ENCODE peak calls at places on chromosomes 1 and 21, in seven cellular contexts. R is upper lobe of right lung, W is transverse colon, O is heart left ventricle, P is tibial nerve, Q is psoas muscle, C is left lung. L is an unnamed sample.

GRCh38 chr1:170518965-170519364 is 13.0 kb upstream of the GORAB start:
- DNase-seq in R (no peak), W (no peak), O (no peak), P (no peak), Q (no peak), C (no peak), L (no peak)

GRCh38 chr1:46203738-46204405 is 738 bp downstream of the LURAP1 start:
- DNase-seq in R (no peak), W (no peak), O (no peak), P (no peak), Q (no peak), C (no peak), L (no peak)

GRCh38 chr1:161907266-161907665 is 116.4 kb downstream of the OLFML2B start:
- DNase-seq in R (no peak), W (no peak), O (no peak), P (no peak), Q (no peak), C (no peak), L (no peak)

GRCh38 chr1:94395748-94396309 is 22.4 kb upstream of the ABCD3 start:
- DNase-seq in R (no peak), W (no peak), O (no peak), P (no peak), Q (no peak), C (no peak), L (no peak)

GRCh38 chr1:107669996-107670395 is 295.0 kb downstream of the VAV3 start:
- DNase-seq in R (no peak), W (peak; percentile 80), O (no peak), P (peak; percentile 42), Q (peak; percentile 14), C (no peak), L (peak; percentile 91)

GRCh38 chr1:29236993-29237905 is 927 bp downstream of the PTPRU start:
- DNase-seq in R (peak; percentile 85), W (peak; percentile 18), O (peak; percentile 49), P (peak; percentile 29), Q (peak; percentile 66), C (peak; percentile 87), L (peak; percentile 44)

GRCh38 chr1:244154882-244155531 is 103.9 kb downstream of the ZBTB18 start:
- DNase-seq in R (no peak), W (peak; percentile 11), O (no peak), P (no peak), Q (peak; percentile 40), C (no peak), L (no peak)

GRCh38 chr1:91830242-91831131 is 55.5 kb downstream of the TGFBR3 start:
- DNase-seq in R (peak; percentile 66), W (peak; percentile 67), O (peak; percentile 86), P (peak; percentile 61), Q (peak; percentile 32), C (no peak), L (no peak)

GRCh38 chr1:197614916-197615692 is 160.2 kb downstream of the DENND1B start:
- DNase-seq in R (no peak), W (peak; percentile 19), O (no peak), P (peak; percentile 11), Q (no peak), C (no peak), L (peak; percentile 25)

GRCh38 chr1:12142891-12143630 is 23.7 kb upstream of the TNFRSF1B start:
- DNase-seq in R (peak; percentile 79), W (no peak), O (peak; percentile 66), P (no peak), Q (peak; percentile 53), C (peak; percentile 88), L (no peak)

GRCh38 chr1:53644909-53645689 is 93.9 kb downstream of the GLIS1 start:
- DNase-seq in R (peak; percentile 10), W (no peak), O (no peak), P (no peak), Q (no peak), C (no peak), L (peak; percentile 20)

GRCh38 chr1:12654004-12654567 is 10.2 kb downstream of the AADACL4 start:
- DNase-seq in R (no peak), W (no peak), O (no peak), P (no peak), Q (no peak), C (no peak), L (no peak)

DNA sequence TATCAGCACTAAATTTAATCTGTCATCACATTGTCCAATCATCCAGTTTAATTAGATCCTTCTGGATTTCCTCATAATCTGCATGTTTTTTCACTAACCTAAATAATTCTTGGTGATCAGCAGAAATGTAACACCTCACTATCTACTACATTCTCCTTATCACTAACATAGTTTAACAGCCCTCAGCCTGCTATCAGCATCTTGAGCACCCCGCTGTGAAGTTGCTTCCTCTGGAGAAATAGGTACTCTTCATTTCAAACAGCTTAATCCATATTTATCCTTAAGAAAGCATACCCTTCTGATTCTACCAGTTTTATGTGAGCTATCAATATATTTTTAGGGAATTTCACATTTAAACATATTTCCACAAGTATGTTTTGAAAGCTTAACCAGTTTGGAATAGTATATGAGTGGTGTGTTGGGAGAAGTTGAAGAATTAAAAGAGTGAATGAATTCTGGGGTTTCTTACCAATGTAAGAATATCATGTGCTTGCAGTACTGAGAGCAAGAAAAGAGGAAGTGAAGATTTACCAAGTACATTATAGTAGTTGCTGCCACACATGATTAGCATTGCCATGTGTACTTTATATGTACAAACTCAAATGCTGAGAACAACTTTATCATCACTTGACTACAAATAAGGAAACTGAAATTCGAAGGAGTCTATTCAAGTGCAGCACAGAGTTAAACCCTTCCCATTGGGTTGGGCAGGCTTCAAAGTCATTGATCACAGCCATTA is 771.1 kb upstream of the ADGRL4 start:
- DNase-seq in R (no peak), W (no peak), O (no peak), P (no peak), Q (no peak), C (no peak), L (no peak)
- H3K27ac ChIP-seq in R (no peak overlapping the region), W (no peak overlapping the region), O (no peak overlapping the region), P (no peak overlapping the region), Q (no peak overlapping the region), C (no peak overlapping the region), L (no peak overlapping the region)

GRCh38 chr1:8203056-8203455 is 114.9 kb upstream of the SLC45A1 start:
- DNase-seq in R (no peak), W (no peak), O (no peak), P (no peak), Q (no peak), C (no peak), L (no peak)

GRCh38 chr1:8201331-8201861 is 116.5 kb upstream of the SLC45A1 start:
- DNase-seq in R (no peak), W (no peak), O (no peak), P (no peak), Q (no peak), C (no peak), L (no peak)

GRCh38 chr1:8202182-8202905 is 115.6 kb upstream of the SLC45A1 start:
- DNase-seq in R (peak; percentile 73), W (peak; percentile 54), O (peak; percentile 68), P (no peak), Q (peak; percentile 50), C (no peak), L (peak; percentile 70)

GRCh38 chr1:8204823-8205222 is 113.1 kb upstream of the SLC45A1 start:
- DNase-seq in R (no peak), W (no peak), O (no peak), P (no peak), Q (no peak), C (no peak), L (no peak)

GRCh38 chr1:8203551-8203950 is 114.4 kb upstream of the SLC45A1 start:
- DNase-seq in R (no peak), W (no peak), O (no peak), P (no peak), Q (no peak), C (no peak), L (no peak)
- H3K27ac ChIP-seq in R (peak overlapping the region; percentile 79), W (peak overlapping the region; percentile 72), O (no peak overlapping the region), P (no peak overlapping the region), Q (no peak overlapping the region), C (peak overlapping the region; percentile 66), L (peak overlapping the region; percentile 85)

GRCh38 chr21:37636152-37636860 is 269.7 kb downstream of the DYRK1A start:
- DNase-seq in R (no peak), W (no peak), O (no peak), P (no peak), Q (no peak), C (no peak), L (no peak)
- H3K27ac ChIP-seq in R (no peak overlapping the region), W (no peak overlapping the region), O (no peak overlapping the region), P (no peak overlapping the region), Q (no peak overlapping the region), C (no peak overlapping the region), L (no peak overlapping the region)

GRCh38 chr1:113256348-113256729 is 134.0 kb upstream of the MAGI3 start:
- DNase-seq in R (no peak), W (no peak), O (no peak), P (no peak), Q (no peak), C (no peak), L (no peak)
- H3K27ac ChIP-seq in R (peak overlapping the region; percentile 78), W (peak overlapping the region; percentile 79), O (no peak overlapping the region), P (no peak overlapping the region), Q (no peak overlapping the region), C (no peak overlapping the region), L (peak overlapping the region; percentile 82)

GRCh38 chr1:226882631-226883409 is 12.4 kb downstream of the PSEN2 start:
- DNase-seq in R (no peak), W (peak; percentile 33), O (no peak), P (no peak), Q (no peak), C (no peak), L (no peak)

GRCh38 chr1:226880372-226881287 is 10.2 kb downstream of the PSEN2 start:
- DNase-seq in R (no peak), W (no peak), O (no peak), P (no peak), Q (no peak), C (no peak), L (no peak)

GRCh38 chr1:226883630-226884029 is 13.2 kb downstream of the PSEN2 start:
- DNase-seq in R (no peak), W (no peak), O (no peak), P (no peak), Q (no peak), C (no peak), L (no peak)

GRCh38 chr1:226882187-226882586 is 11.8 kb downstream of the PSEN2 start:
- DNase-seq in R (no peak), W (no peak), O (no peak), P (peak; percentile 27), Q (no peak), C (no peak), L (no peak)

DNA sequence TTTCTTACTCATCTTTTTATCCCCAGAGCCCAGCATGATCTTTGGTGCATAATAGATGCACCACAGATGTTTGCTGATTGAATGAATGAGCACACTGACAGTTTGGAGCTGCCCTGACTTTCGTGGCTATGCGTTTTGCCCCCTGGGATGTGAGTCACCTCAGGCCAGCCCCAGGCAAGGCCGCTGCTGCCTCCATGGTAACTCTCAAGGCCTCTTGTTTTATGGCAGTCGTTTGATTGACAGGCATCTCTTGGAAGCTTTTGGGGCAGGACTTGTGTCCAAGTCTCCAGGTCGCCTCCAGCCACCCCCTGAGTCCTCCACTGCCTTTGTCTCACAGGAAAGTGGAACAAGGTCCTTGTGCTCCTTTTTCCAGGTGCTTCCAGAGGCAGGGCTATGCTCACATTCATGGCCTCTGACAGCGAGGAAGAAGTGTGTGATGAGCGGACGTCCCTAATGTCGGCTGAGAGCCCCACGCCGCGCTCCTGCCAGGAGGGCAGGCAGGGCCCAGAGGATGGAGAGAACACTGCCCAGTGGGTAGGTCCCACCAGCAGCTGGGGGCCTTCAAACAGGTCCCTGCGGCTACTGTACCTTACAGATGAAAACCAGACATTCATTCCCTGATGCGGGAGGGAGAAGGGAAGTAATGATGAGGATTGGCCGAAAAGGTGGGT is 11.2 kb downstream of the PSEN2 start:
- DNase-seq in R (no peak), W (no peak), O (no peak), P (no peak), Q (no peak), C (no peak), L (no peak)
- H3K27ac ChIP-seq in R (peak overlapping the region; percentile 44), W (no peak overlapping the region), O (no peak overlapping the region), P (no peak overlapping the region), Q (no peak overlapping the region), C (peak overlapping the region; percentile 73), L (peak overlapping the region; percentile 77)